ENCODE peak calls at places on chromosomes 5 and 9, in eight cellular contexts. M is astrocyte, W is fibroblast of lung, I is GM23248, T is neural progenitor cell, V is endothelial cell of umbilical vein, Q is mammary epithelial cell, O is H1. K is an unnamed sample.
A peak's percentile ranks its signal among the peaks of the same experiment; 100 is the strongest.

GRCh38 chr9:98501776-98502175 is 207.0 kb downstream of the GABBR2 start:
- DNase-seq in M (no peak), W (no peak), I (peak; percentile 16), T (no peak), V (no peak), Q (no peak), O (peak; percentile 32), K (no peak)

GRCh38 chr9:83027153-83027867 is 35.6 kb downstream of the RASEF start:
- DNase-seq in M (peak; percentile 96), W (peak; percentile 97), I (peak; percentile 91), T (no peak), V (no peak), Q (peak; percentile 91), O (no peak), K (peak; percentile 77)

GRCh38 chr5:15529821-15530220 is 29.8 kb downstream of the FBXL7 start:
- DNase-seq in M (no peak), W (no peak), I (no peak), T (no peak), V (no peak), Q (no peak), O (no peak), K (no peak)

GRCh38 chr5:31984691-31985090 is 189.4 kb downstream of the GOLPH3 start:
- DNase-seq in M (no peak), W (no peak), I (no peak), T (no peak), V (no peak), Q (no peak), O (no peak), K (no peak)

GRCh38 chr9:20518735-20519134 is 103.6 kb downstream of the MLLT3 start:
- DNase-seq in M (no peak), W (no peak), I (no peak), T (no peak), V (no peak), Q (no peak), O (no peak), K (no peak)

GRCh38 chr5:144972317-144972716 is 801.6 kb downstream of the KCTD16 start:
- DNase-seq in M (no peak), W (no peak), I (no peak), T (no peak), V (no peak), Q (no peak), O (no peak), K (no peak)

GRCh38 chr9:100670719-100671118 is 92.8 kb downstream of the CAVIN4 start:
- DNase-seq in M (no peak), W (no peak), I (no peak), T (no peak), V (no peak), Q (no peak), O (no peak), K (no peak)

GRCh38 chr5:116032094-116032517 is at the start of gene ARL14EPL:
- DNase-seq in M (peak; percentile 88), W (peak; percentile 91), I (peak; percentile 89), T (peak; percentile 18), V (peak; percentile 98), Q (peak; percentile 71), O (no peak), K (no peak)

GRCh38 chr5:2726366-2726765 is 25.1 kb downstream of the IRX2 start:
- DNase-seq in M (no peak), W (no peak), I (no peak), T (no peak), V (no peak), Q (no peak), O (no peak), K (no peak)

DNA sequence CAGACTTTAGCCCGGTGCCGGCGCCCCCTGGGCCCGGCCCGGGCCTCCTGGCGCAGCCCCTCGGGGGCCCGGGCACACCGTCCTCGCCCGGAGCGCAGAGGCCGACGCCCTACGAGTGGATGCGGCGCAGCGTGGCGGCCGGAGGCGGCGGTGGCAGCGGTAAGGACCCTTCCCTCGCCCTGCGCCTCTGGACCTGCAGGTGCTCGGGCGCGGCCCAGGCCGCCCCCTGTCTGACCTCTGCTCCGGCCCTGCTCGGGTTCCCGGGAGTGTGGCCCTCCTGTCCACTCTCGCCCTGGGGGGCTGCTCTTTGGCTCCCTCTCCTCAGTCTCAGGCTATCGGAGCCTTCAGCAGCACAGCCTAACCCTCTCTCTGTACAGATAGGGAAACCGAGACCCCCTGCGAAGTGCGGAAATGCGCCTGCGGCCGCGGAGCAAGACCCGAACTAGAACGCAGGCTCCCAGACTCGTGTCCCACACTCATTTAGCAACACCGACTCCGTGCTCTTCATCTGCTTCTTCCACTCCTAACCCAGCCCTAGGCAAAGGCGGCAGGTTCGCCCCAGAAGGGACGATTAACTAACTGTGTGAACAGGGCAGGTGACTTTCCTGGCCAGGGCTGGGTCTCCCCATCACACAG is 703 bp downstream of the CDX1 start:
- DNase-seq in M (no peak), W (no peak), I (no peak), T (peak; percentile 58), V (no peak), Q (no peak), O (no peak), K (no peak)
- TF ChIP-seq EZH2 in M (peak; percentile 45), W (no peak), I (no peak), T (peak; percentile 95), V (peak; percentile 98), Q (no peak), O (peak; percentile 71), K (peak; percentile 95)

GRCh38 chr5:132206782-132207181 is 20.9 kb downstream of the P4HA2 start:
- DNase-seq in M (no peak), W (no peak), I (no peak), T (no peak), V (no peak), Q (no peak), O (no peak), K (no peak)
- H3K9ac ChIP-seq in M (no peak overlapping the region), W (no peak overlapping the region), I (no peak overlapping the region), T (no peak overlapping the region), V (no peak overlapping the region), Q (no peak overlapping the region), O (no peak overlapping the region), K (no peak overlapping the region)

GRCh38 chr9:12776775-12777055 is 1.9 kb downstream of the LURAP1L start:
- DNase-seq in M (peak; percentile 72), W (peak; percentile 72), I (peak; percentile 73), T (no peak), V (no peak), Q (no peak), O (no peak), K (no peak)

GRCh38 chr9:12775963-12776774 is 1.3 kb downstream of the LURAP1L start:
- DNase-seq in M (peak; percentile 84), W (peak; percentile 89), I (peak; percentile 94), T (peak; percentile 74), V (peak; percentile 83), Q (peak; percentile 88), O (peak; percentile 75), K (no peak)

GRCh38 chr9:12774861-12775367 is at the start of gene LURAP1L:
- DNase-seq in M (peak; percentile 75), W (peak; percentile 76), I (peak; percentile 83), T (peak; percentile 70), V (peak; percentile 73), Q (peak; percentile 88), O (peak; percentile 53), K (no peak)

GRCh38 chr9:12773562-12773961 is 1.3 kb upstream of the LURAP1L start:
- DNase-seq in M (no peak), W (no peak), I (no peak), T (no peak), V (no peak), Q (no peak), O (no peak), K (no peak)

GRCh38 chr9:12775373-12775962 is 648 bp downstream of the LURAP1L start:
- DNase-seq in M (no peak), W (peak; percentile 25), I (peak; percentile 52), T (peak; percentile 64), V (no peak), Q (no peak), O (peak; percentile 64), K (no peak)
- TF ChIP-seq EZH2 in M (no peak), W (no peak), I (no peak), T (no peak), V (no peak), Q (no peak), O (no peak), K (no peak)

GRCh38 chr5:124746252-124746915 is at the start of gene ZNF608:
- DNase-seq in M (peak; percentile 75), W (peak; percentile 82), I (peak; percentile 78), T (peak; percentile 77), V (peak; percentile 91), Q (peak; percentile 73), O (peak; percentile 49), K (no peak)

GRCh38 chr5:124745367-124746251 is 830 bp downstream of the ZNF608 start:
- DNase-seq in M (peak; percentile 64), W (peak; percentile 72), I (peak; percentile 62), T (peak; percentile 33), V (peak; percentile 71), Q (peak; percentile 55), O (no peak), K (no peak)

GRCh38 chr5:124748687-124749594 is 2.5 kb upstream of the ZNF608 start:
- DNase-seq in M (peak; percentile 91), W (peak; percentile 95), I (peak; percentile 80), T (peak; percentile 91), V (peak; percentile 97), Q (peak; percentile 94), O (peak; percentile 73), K (no peak)

GRCh38 chr5:124747770-124748686 is 1.6 kb upstream of the ZNF608 start:
- DNase-seq in M (no peak), W (no peak), I (peak; percentile 59), T (peak; percentile 43), V (no peak), Q (peak; percentile 5), O (no peak), K (no peak)

GRCh38 chr5:124746916-124747769 is 704 bp upstream of the ZNF608 start:
- DNase-seq in M (peak; percentile 91), W (peak; percentile 93), I (peak; percentile 87), T (peak; percentile 93), V (peak; percentile 95), Q (peak; percentile 65), O (peak; percentile 71), K (no peak)
- H3K9ac ChIP-seq in M (peak overlapping the region; percentile 92), W (peak overlapping the region; percentile 57), I (peak overlapping the region; percentile 78), T (peak overlapping the region; percentile 63), V (peak overlapping the region; percentile 100), Q (peak overlapping the region; percentile 83), O (peak overlapping the region; percentile 9), K (peak overlapping the region; percentile 73)

DNA sequence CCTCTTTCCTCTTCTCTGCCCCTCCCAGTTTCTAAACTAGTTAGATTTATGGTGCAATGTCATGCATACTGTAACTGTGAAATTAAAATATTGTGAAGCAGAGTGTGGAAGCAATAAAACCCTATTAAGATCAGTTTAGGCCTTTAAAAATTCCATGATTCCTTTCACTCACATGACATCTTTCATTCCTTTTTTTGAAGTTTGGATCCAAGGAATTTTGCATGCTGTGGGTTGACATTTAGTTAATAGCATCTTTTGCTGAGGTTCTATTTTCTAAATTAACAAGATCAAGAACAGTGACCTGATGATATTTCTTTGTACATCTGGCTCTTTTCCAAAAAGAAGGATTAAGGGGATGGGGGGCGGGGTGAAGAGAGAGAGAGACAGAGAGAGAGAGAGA is 13.7 kb downstream of the FOXD1 start:
- DNase-seq in M (no peak), W (no peak), I (no peak), T (no peak), V (no peak), Q (no peak), O (no peak), K (no peak)
- TF ChIP-seq EZH2 in M (no peak), W (no peak), I (no peak), T (no peak), V (no peak), Q (no peak), O (no peak), K (no peak)

K was measured in keratinocyte.